ENCODE peak calls at places on chromosomes 2 and 18, in nine cellular contexts. W is K562, N is transverse colon, O is ovary, Q is A549, Z is upper lobe of left lung, R is stomach, T is SK-N-SH, U is suprapubic skin. G is an unnamed sample.

GRCh38 chr2:10269711-10270610 is 32.7 kb upstream of the HPCAL1 start:
- DNase-seq in N (peak), R (peak), Z (peak), O (no peak), U (no peak), W (no peak), T (peak), Q (no peak), G (no peak)

GRCh38 chr2:60794271-60794863 is 38.3 kb downstream of the PAPOLG start:
- DNase-seq in U (no peak), R (no peak), W (peak), N (no peak), Z (no peak), T (peak), Q (peak), O (no peak), G (no peak)

GRCh38 chr2:234240917-234241316 is 190.4 kb downstream of the SPP2 start:
- DNase-seq in O (no peak), U (no peak), N (no peak), R (no peak), W (no peak), Q (no peak), Z (no peak), T (no peak), G (no peak)

GRCh38 chr18:45295388-45295787 is 319.9 kb upstream of the SLC14A2 start:
- DNase-seq in U (no peak), R (no peak), T (no peak), Z (no peak), W (no peak), Q (no peak), N (no peak), O (no peak), G (no peak)

GRCh38 chr18:3207565-3207964 is 12.2 kb downstream of the MYOM1 start:
- DNase-seq in R (no peak), N (no peak), U (no peak), Q (peak), W (no peak), T (no peak), O (no peak), Z (no peak), G (no peak)

GRCh38 chr18:10035306-10035991 is 121.6 kb downstream of the VAPA start:
- DNase-seq in W (no peak), R (peak), N (no peak), T (no peak), O (no peak), Q (no peak), Z (peak), U (no peak), G (no peak)

GRCh38 chr2:151258121-151258520 is 3.5 kb downstream of the RBM43 start:
- DNase-seq in U (no peak), W (no peak), O (no peak), Z (no peak), Q (no peak), R (no peak), N (no peak), T (no peak), G (no peak)

GRCh38 chr2:201260302-201260800 is at the start of gene CASP8:
- DNase-seq in Q (peak), O (no peak), T (no peak), U (no peak), Z (peak), R (peak), W (peak), N (peak), G (peak)

GRCh38 chr2:162524192-162524591 is 180.3 kb downstream of the GCA start:
- DNase-seq in W (no peak), N (no peak), O (no peak), Z (no peak), T (no peak), U (no peak), Q (peak), R (no peak), G (no peak)

GRCh38 chr2:6982934-6983589 is 65.8 kb downstream of the RNF144A start:
- DNase-seq in W (no peak), Q (no peak), Z (no peak), U (no peak), R (no peak), N (no peak), T (no peak), O (no peak), G (no peak)

GRCh38 chr2:181780159-181781081 is 100.1 kb upstream of the NEUROD1 start:
- DNase-seq in W (no peak), Q (peak), Z (no peak), T (no peak), R (no peak), O (no peak), N (peak), U (no peak), G (no peak)

GRCh38 chr18:54950221-54950620 is 9.0 kb downstream of the CCDC68 start:
- DNase-seq in N (no peak), W (no peak), Z (peak), Q (no peak), O (no peak), R (peak), U (no peak), T (no peak), G (no peak)

GRCh38 chr18:14089781-14090180 is 42.5 kb downstream of the ZNF519 start:
- DNase-seq in O (no peak), N (no peak), Q (no peak), W (no peak), R (no peak), Z (no peak), U (no peak), T (no peak), G (no peak)

GRCh38 chr2:17104454-17104853 is 413.8 kb downstream of the RAD51AP2 start:
- DNase-seq in N (no peak), W (no peak), R (no peak), U (no peak), Z (no peak), Q (no peak), O (no peak), T (no peak), G (no peak)

GRCh38 chr2:150610670-150611279 is 123.3 kb upstream of the RND3 start:
- DNase-seq in N (peak), R (peak), O (no peak), Q (peak), T (peak), Z (no peak), W (no peak), U (no peak), G (no peak)

GRCh38 chr2:96773922-96774321 is 13.2 kb downstream of the CNNM4 start:
- DNase-seq in Z (peak), O (no peak), R (peak), U (no peak), N (no peak), Q (no peak), W (no peak), T (no peak), G (no peak)

GRCh38 chr2:120524174-120524573 is 178.2 kb downstream of the INHBB start:
- DNase-seq in R (no peak), O (no peak), Z (no peak), T (no peak), N (no peak), W (no peak), U (no peak), Q (no peak), G (no peak)

GRCh38 chr2:29689666-29690065 is 231.7 kb downstream of the ALK start:
- DNase-seq in T (no peak), W (no peak), Z (no peak), O (no peak), Q (no peak), U (no peak), N (no peak), R (no peak), G (no peak)

GRCh38 chr18:51191139-51191717 is 6.3 kb downstream of the MEX3C start:
- DNase-seq in W (peak), N (no peak), T (no peak), U (no peak), R (no peak), Q (no peak), O (no peak), Z (no peak), G (no peak)

GRCh38 chr2:150997066-150997465 is 264.6 kb downstream of the RBM43 start:
- DNase-seq in O (no peak), N (no peak), U (no peak), Z (no peak), R (no peak), Q (no peak), T (peak), W (no peak), G (no peak)

GRCh38 chr18:72155327-72155726 is 388.8 kb downstream of the CBLN2 start:
- DNase-seq in U (no peak), T (no peak), W (no peak), Z (no peak), N (no peak), Q (no peak), O (no peak), R (no peak), G (no peak)

GRCh38 chr2:241118727-241119505 is 16.8 kb upstream of the MTERF4 start:
- DNase-seq in R (no peak), Z (no peak), U (no peak), Q (no peak), T (no peak), W (no peak), N (no peak), O (no peak), G (no peak)

GRCh38 chr2:47174731-47175361 is 19.7 kb upstream of the STPG4 start:
- DNase-seq in Z (peak), W (peak), Q (peak), R (peak), U (peak), O (no peak), T (peak), N (peak), G (no peak)

GRCh38 chr18:74541703-74542555 is 7.6 kb downstream of the CNDP1 start:
- DNase-seq in W (no peak), O (no peak), T (no peak), N (peak), Q (no peak), R (peak), Z (peak), U (no peak), G (no peak)

GRCh38 chr2:6184532-6185302 is 492.5 kb downstream of the SOX11 start:
- DNase-seq in O (no peak), Q (no peak), Z (no peak), R (no peak), N (no peak), U (no peak), W (no peak), T (peak), G (no peak)

GRCh38 chr18:63316612-63317555 is 2.7 kb downstream of the BCL2 start:
- DNase-seq in Z (no peak), O (no peak), Q (no peak), W (no peak), T (no peak), U (no peak), R (no peak), N (peak), G (no peak)

GRCh38 chr2:105409717-105410116 is 10.9 kb upstream of the FHL2 start:
- DNase-seq in Z (no peak), N (peak), T (no peak), O (peak), U (peak), R (peak), Q (peak), W (no peak), G (peak)

GRCh38 chr2:177254433-177255226 is 9.9 kb downstream of the NFE2L2 start:
- DNase-seq in U (no peak), Z (peak), T (peak), R (peak), O (peak), N (peak), W (peak), Q (peak), G (no peak)

GRCh38 chr2:9099341-9099751 is 95.9 kb upstream of the MBOAT2 start:
- DNase-seq in T (no peak), N (no peak), O (no peak), U (no peak), R (no peak), Z (no peak), Q (peak), W (no peak), G (no peak)

GRCh38 chr2:223012291-223012690 is 39.7 kb upstream of the KCNE4 start:
- DNase-seq in U (no peak), W (no peak), R (no peak), O (no peak), T (no peak), Z (no peak), N (no peak), Q (no peak), G (no peak)

GRCh38 chr2:119250891-119251290 is 27.3 kb downstream of the STEAP3 start:
- DNase-seq in Z (peak), O (no peak), W (no peak), T (no peak), N (no peak), Q (no peak), R (peak), U (no peak), G (no peak)

GRCh38 chr2:99754215-99754614 is 264.4 kb upstream of the REV1 start:
- DNase-seq in N (no peak), O (no peak), T (no peak), Z (no peak), R (no peak), Q (no peak), W (no peak), U (no peak), G (no peak)

GRCh38 chr2:43152186-43152585 is 74.2 kb downstream of the ZFP36L2 start:
- DNase-seq in W (no peak), N (no peak), R (no peak), U (no peak), T (peak), Q (no peak), O (no peak), Z (no peak), G (no peak)

GRCh38 chr2:234502285-234502918 is 5.5 kb upstream of the ARL4C start:
- DNase-seq in Q (peak), T (no peak), U (no peak), N (no peak), R (no peak), Z (no peak), W (no peak), O (no peak), G (no peak)

GRCh38 chr2:69734040-69734611 is 7.8 kb upstream of the ANXA4 start:
- DNase-seq in W (no peak), R (no peak), U (peak), Z (no peak), O (peak), N (no peak), Q (peak), T (no peak), G (no peak)
- TF ChIP-seq EP300 in W (no peak), R (no peak), U (no peak), Z (no peak), O (no peak), N (no peak), Q (peak), T (no peak), G (no peak)

DNA sequence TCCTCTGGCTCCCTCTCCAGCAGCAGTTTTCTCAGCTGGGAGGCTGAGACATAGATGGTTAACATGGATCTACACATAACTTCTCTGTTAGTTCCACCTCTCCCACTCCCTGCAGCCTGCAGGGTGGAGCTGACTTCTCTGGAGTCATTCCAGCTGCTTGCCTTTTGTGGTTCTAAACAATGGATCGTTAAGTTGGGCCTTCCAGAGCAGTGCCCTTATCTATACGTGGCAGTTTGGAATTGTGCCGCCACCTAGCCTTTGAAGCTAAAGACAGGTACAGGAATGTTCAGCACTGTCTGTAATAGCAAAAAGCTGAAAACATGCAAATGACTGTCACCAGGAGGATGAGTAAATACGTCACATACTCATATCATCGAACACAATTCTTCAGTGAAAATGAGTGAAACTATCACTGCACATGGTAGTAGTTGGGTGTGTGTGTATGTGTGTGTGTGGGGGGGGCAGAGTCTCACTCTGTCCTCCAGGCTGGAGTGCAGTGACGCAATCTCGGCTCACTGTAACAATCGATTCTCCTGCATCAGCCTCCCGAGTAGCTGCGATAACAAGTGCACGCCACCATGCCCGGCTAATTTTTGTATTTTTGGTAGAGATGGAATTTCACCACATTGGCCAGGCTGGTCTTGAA is 50.3 kb downstream of the SH2D6 start:
- DNase-seq in Q (peak), N (peak), U (no peak), Z (no peak), R (peak), W (peak), T (no peak), O (no peak), G (peak)
- TF ChIP-seq EP300 in Q (no peak), N (no peak), U (no peak), Z (no peak), R (no peak), W (no peak), T (no peak), O (no peak), G (no peak)

GRCh38 chr2:72142743-72143440 is 4.8 kb downstream of the CYP26B1 start:
- DNase-seq in U (peak), N (peak), W (no peak), T (peak), R (peak), Q (no peak), O (peak), Z (peak), G (peak)
- TF ChIP-seq EP300 in U (no peak), N (no peak), W (no peak), T (no peak), R (no peak), Q (no peak), O (no peak), Z (no peak), G (peak)

GRCh38 chr2:12618576-12618975 is 98.2 kb upstream of the TRIB2 start:
- DNase-seq in N (no peak), Q (no peak), U (no peak), Z (no peak), R (no peak), W (no peak), O (no peak), T (no peak), G (no peak)

GRCh38 chr2:12617366-12617765 is 99.4 kb upstream of the TRIB2 start:
- DNase-seq in Z (no peak), R (no peak), Q (no peak), U (no peak), T (no peak), W (no peak), O (no peak), N (no peak), G (no peak)

GRCh38 chr2:12620759-12621158 is 96.0 kb upstream of the TRIB2 start:
- DNase-seq in N (no peak), O (no peak), Q (no peak), Z (no peak), R (no peak), U (no peak), T (no peak), W (no peak), G (no peak)

GRCh38 chr2:12617853-12618252 is 98.9 kb upstream of the TRIB2 start:
- DNase-seq in Q (no peak), N (no peak), O (no peak), W (no peak), Z (no peak), U (no peak), R (peak), T (no peak), G (no peak)

GRCh38 chr2:12619975-12620374 is 96.8 kb upstream of the TRIB2 start:
- DNase-seq in O (no peak), Z (no peak), Q (no peak), T (no peak), N (no peak), R (no peak), U (no peak), W (no peak), G (peak)
- TF ChIP-seq EP300 in O (no peak), Z (no peak), Q (no peak), T (no peak), N (no peak), R (no peak), U (no peak), W (no peak), G (peak)